ENCODE peak calls at places on chromosomes 11 and 22, in ten cellular contexts. A is NCI-H1436; M is activated naive CD4-positive, alpha-beta T cell treated with Interleukin-2 at 50 U/mL for 16 hours; R is HEK293T; K is type B pancreatic cell; S is A172; I is MCF 10A; V is CMK; T is D341Med; G is DMS153. B is an unnamed sample.

GRCh38 chr11:19915808-19916207 is 203.2 kb downstream of the NAV2 start:
- DNase-seq in V (no peak), K (no peak), R (no peak), M (no peak), I (no peak), G (no peak), S (no peak), A (no peak), T (no peak), B (no peak)

GRCh38 chr22:20155330-20156041 is 4.6 kb upstream of the CCDC188 start:
- DNase-seq in T (peak), K (no peak), V (peak), R (no peak), M (no peak), I (peak), S (no peak), G (peak), A (peak), B (no peak)

GRCh38 chr11:18452927-18453326 is 2.7 kb upstream of the LDHAL6A start:
- DNase-seq in G (no peak), S (peak), T (no peak), M (no peak), I (peak), A (no peak), V (no peak), R (no peak), K (no peak), B (peak)

GRCh38 chr22:27581688-27582087 is 219.9 kb downstream of the MN1 start:
- DNase-seq in G (no peak), T (no peak), M (no peak), I (no peak), S (no peak), A (no peak), V (no peak), K (no peak), R (no peak), B (no peak)

GRCh38 chr11:27213232-27213660 is 149.8 kb downstream of the CCDC34 start:
- DNase-seq in R (no peak), A (no peak), G (no peak), V (no peak), I (peak), M (no peak), K (no peak), S (peak), T (no peak), B (peak)

GRCh38 chr11:1162498-1163311 is 5.0 kb downstream of the MUC5AC start:
- DNase-seq in S (no peak), G (no peak), K (no peak), A (no peak), M (no peak), R (no peak), V (no peak), I (no peak), T (peak), B (no peak)

GRCh38 chr11:16286095-16286494 is 70.3 kb downstream of the SOX6 start:
- DNase-seq in V (no peak), R (no peak), S (no peak), M (no peak), A (no peak), I (no peak), T (no peak), K (no peak), G (no peak), B (no peak)

GRCh38 chr11:70628881-70629844 is 230.8 kb downstream of the CTTN start:
- DNase-seq in V (no peak), A (peak), I (no peak), T (no peak), K (no peak), R (no peak), M (no peak), G (peak), S (no peak), B (no peak)

GRCh38 chr11:125167292-125167953 is 2.9 kb downstream of the PKNOX2 start:
- DNase-seq in A (no peak), S (no peak), T (no peak), V (no peak), M (no peak), I (no peak), G (no peak), K (no peak), R (peak), B (no peak)

GRCh38 chr11:43852057-43852636 is 28.5 kb upstream of the ALKBH3 start:
- DNase-seq in V (peak), I (peak), T (peak), M (peak), A (peak), R (peak), G (peak), K (no peak), S (peak), B (peak)

GRCh38 chr11:64581057-64581523 is 9.9 kb upstream of the SLC22A12 start:
- DNase-seq in R (no peak), M (no peak), S (no peak), T (no peak), A (no peak), V (no peak), K (no peak), I (no peak), G (no peak), B (no peak)

GRCh38 chr11:119666463-119667131 is 62.4 kb downstream of the NECTIN1 start:
- DNase-seq in K (peak), V (peak), A (peak), S (peak), R (peak), M (peak), T (peak), G (peak), I (peak), B (peak)

GRCh38 chr22:46009730-46010129 is 32.8 kb upstream of the WNT7B start:
- DNase-seq in I (no peak), V (no peak), K (no peak), S (no peak), M (no peak), G (no peak), T (no peak), R (no peak), A (no peak), B (no peak)

GRCh38 chr22:21962655-21962949 is 10.0 kb upstream of the PPM1F start:
- DNase-seq in S (no peak), K (no peak), T (no peak), V (no peak), R (no peak), A (no peak), M (no peak), G (no peak), I (no peak), B (no peak)

GRCh38 chr11:120400564-120401364 is 64.6 kb downstream of the ARHGEF12 start:
- DNase-seq in S (peak), T (no peak), A (no peak), I (peak), G (peak), K (no peak), V (no peak), R (peak), M (no peak), B (peak)

B was measured in renal cortical epithelial cell.